ENCODE peak calls at places on chromosomes 12 and 14, in ten cellular contexts. C, Y, X, T, P, W, V, I, E and H are unnamed samples.

GRCh38 chr12:15602051-15602672 is 187.0 kb downstream of the EPS8 start:
- DNase-seq in X (no peak), P (no peak), Y (peak), W (no peak), I (no peak), T (no peak), C (no peak), E (no peak), V (no peak), H (no peak)

GRCh38 chr14:62409909-62410308 is 635.3 kb downstream of the KCNH5 start:
- DNase-seq in V (no peak), C (peak), X (no peak), T (no peak), E (no peak), P (peak), W (no peak), Y (no peak), I (peak), H (no peak)

GRCh38 chr14:35161231-35161630 is 38.9 kb downstream of the PRORP start:
- DNase-seq in I (no peak), C (no peak), T (no peak), V (no peak), X (no peak), P (no peak), E (no peak), W (no peak), Y (no peak), H (no peak)

GRCh38 chr12:83225806-83226205 is 539.1 kb downstream of the TMTC2 start:
- DNase-seq in X (no peak), T (no peak), W (no peak), P (no peak), C (no peak), V (no peak), Y (no peak), I (no peak), E (no peak), H (no peak)

GRCh38 chr14:76826122-76826521 is at the start of gene LRRC74A:
- DNase-seq in Y (no peak), W (no peak), V (no peak), I (no peak), P (no peak), T (no peak), X (no peak), E (no peak), C (no peak), H (no peak)

GRCh38 chr14:58297412-58297761 is 968 bp upstream of the ARID4A start:
- DNase-seq in W (no peak), Y (peak), X (no peak), I (no peak), C (no peak), E (no peak), P (no peak), T (no peak), V (no peak), H (no peak)

GRCh38 chr14:104639889-104640548 is 35.4 kb upstream of the TMEM179 start:
- DNase-seq in P (peak), T (peak), V (peak), I (peak), W (peak), E (peak), Y (peak), C (peak), X (peak), H (peak)

GRCh38 chr12:102008615-102009126 is 53.1 kb downstream of the WASHC3 start:
- DNase-seq in V (no peak), Y (no peak), I (no peak), P (no peak), C (no peak), T (no peak), X (no peak), E (no peak), W (no peak), H (no peak)

GRCh38 chr12:76820888-76821482 is 57.1 kb downstream of the ZDHHC17 start:
- DNase-seq in Y (peak), P (peak), X (peak), W (peak), C (peak), E (no peak), I (peak), V (no peak), T (no peak), H (no peak)

GRCh38 chr14:69214376-69214775 is 23.1 kb downstream of the EXD2 start:
- DNase-seq in E (no peak), X (no peak), I (peak), C (no peak), P (no peak), V (no peak), T (no peak), Y (no peak), W (no peak), H (no peak)

GRCh38 chr12:49959570-49960473 is 1.9 kb upstream of the AQP5 start:
- DNase-seq in T (no peak), E (no peak), W (peak), I (peak), Y (no peak), V (no peak), X (peak), C (no peak), P (peak), H (no peak)

GRCh38 chr14:60161176-60162107 is 3.8 kb downstream of the DHRS7 start:
- DNase-seq in V (no peak), W (peak), T (no peak), Y (no peak), E (no peak), P (peak), C (no peak), X (no peak), I (no peak), H (no peak)

GRCh38 chr12:10361084-10361483 is 28.8 kb downstream of the KLRK1 start:
- DNase-seq in T (no peak), I (no peak), Y (no peak), C (peak), P (no peak), V (no peak), X (no peak), E (no peak), W (no peak), H (no peak)

GRCh38 chr12:132561784-132562156 is 48.6 kb downstream of the LRCOL1 start:
- DNase-seq in T (no peak), W (peak), X (no peak), Y (no peak), I (no peak), P (no peak), V (peak), E (no peak), C (no peak), H (peak)

GRCh38 chr14:96176811-96177211 is 27.8 kb upstream of the BDKRB2 start:
- DNase-seq in V (no peak), T (no peak), W (no peak), C (no peak), X (no peak), I (peak), Y (peak), P (peak), E (peak), H (no peak)

GRCh38 chr14:34053666-34054065 is 102.8 kb upstream of the EGLN3 start:
- DNase-seq in V (no peak), X (no peak), C (peak), P (peak), T (no peak), W (no peak), I (no peak), Y (no peak), E (peak), H (no peak)

GRCh38 chr14:31025335-31026075 is at the start of gene AP4S1:
- DNase-seq in T (peak), I (peak), C (peak), E (peak), V (peak), W (peak), X (no peak), P (no peak), Y (no peak), H (peak)

GRCh38 chr12:51907083-51907863 is at the start of gene ACVRL1:
- DNase-seq in W (peak), P (no peak), X (no peak), T (no peak), E (peak), V (no peak), Y (no peak), C (no peak), I (no peak), H (no peak)

GRCh38 chr14:38105106-38105702 is 102.5 kb upstream of the SSTR1 start:
- DNase-seq in I (no peak), V (no peak), T (no peak), P (no peak), W (no peak), X (no peak), Y (no peak), C (no peak), E (no peak), H (no peak)

GRCh38 chr12:12046401-12046800 is 24.3 kb upstream of the BCL2L14 start:
- DNase-seq in X (no peak), W (no peak), V (no peak), I (no peak), E (no peak), P (peak), Y (no peak), C (no peak), T (no peak), H (no peak)

GRCh38 chr14:81868172-81868571 is 334.5 kb upstream of the SEL1L start:
- DNase-seq in E (no peak), W (peak), P (no peak), T (no peak), C (no peak), I (no peak), Y (no peak), X (no peak), V (no peak), H (no peak)

GRCh38 chr12:52307836-52308806 is 13.1 kb downstream of the KRT83 start:
- DNase-seq in I (peak), W (peak), V (peak), T (no peak), P (peak), E (peak), C (peak), X (peak), Y (no peak), H (peak)

GRCh38 chr12:57604454-57605307 is at the start of gene DTX3:
- DNase-seq in P (peak), V (peak), W (peak), C (peak), I (peak), T (no peak), E (peak), X (no peak), Y (no peak), H (peak)

GRCh38 chr12:70365648-70366518 is at the start of gene KCNMB4:
- DNase-seq in V (peak), E (peak), C (peak), Y (no peak), T (peak), X (no peak), W (peak), I (peak), P (peak), H (peak)

GRCh38 chr14:68547305-68548193 is 245.3 kb downstream of the ZFP36L1 start:
- DNase-seq in V (no peak), E (peak), X (peak), P (peak), T (no peak), C (no peak), I (peak), Y (peak), W (no peak), H (no peak)

GRCh38 chr12:52279683-52280318 is 5.4 kb downstream of the KRT86 start:
- DNase-seq in Y (peak), V (peak), C (no peak), E (no peak), I (peak), W (peak), X (no peak), P (no peak), T (no peak), H (no peak)